ENCODE peak calls at places on chromosomes 7 and 10, in four cellular contexts. One of them, this sample, is unnamed.

GRCh38 chr7:158261362-158262235 is 326.0 kb downstream of the PTPRN2 start:
- DNase-seq in trophoblast cell: no peak
- DNase-seq in H9: no peak
- DNase-seq in IMR-90: no peak
- DNase-seq in this sample: no peak

GRCh38 chr7:30931161-30931926 is 19.7 kb downstream of the AQP1 start:
- DNase-seq in trophoblast cell: peak; percentile 77
- DNase-seq in IMR-90: no peak
- DNase-seq in H9: no peak
- DNase-seq in this sample: peak; percentile 45

GRCh38 chr7:99143853-99144672 is at the start of gene SMURF1:
- DNase-seq in H9: peak; percentile 61
- DNase-seq in trophoblast cell: peak; percentile 33
- DNase-seq in IMR-90: peak; percentile 47
- DNase-seq in this sample: peak; percentile 63

GRCh38 chr7:69873512-69873911 is 275.2 kb downstream of the AUTS2 start:
- DNase-seq in IMR-90: no peak
- DNase-seq in trophoblast cell: peak; percentile 34
- DNase-seq in H9: no peak
- DNase-seq in this sample: no peak

GRCh38 chr10:117112220-117112619 is 25.9 kb downstream of the VAX1 start:
- DNase-seq in IMR-90: no peak
- DNase-seq in H9: no peak
- DNase-seq in trophoblast cell: no peak
- DNase-seq in this sample: no peak

GRCh38 chr7:85529831-85530230 is 343.0 kb upstream of the SEMA3D start:
- DNase-seq in H9: no peak
- DNase-seq in trophoblast cell: no peak
- DNase-seq in IMR-90: peak; percentile 47
- DNase-seq in this sample: peak; percentile 57

GRCh38 chr7:139441961-139442360 is 41.5 kb downstream of the KLRG2 start:
- DNase-seq in IMR-90: no peak
- DNase-seq in trophoblast cell: peak; percentile 79
- DNase-seq in H9: no peak
- DNase-seq in this sample: no peak

GRCh38 chr10:34526186-34526585 is 288.9 kb downstream of the PARD3 start:
- DNase-seq in H9: no peak
- DNase-seq in trophoblast cell: no peak
- DNase-seq in IMR-90: peak; percentile 37
- DNase-seq in this sample: peak; percentile 68

GRCh38 chr7:102286237-102287081 is at the start of gene SH2B2:
- DNase-seq in trophoblast cell: peak; percentile 60
- DNase-seq in IMR-90: peak; percentile 49
- DNase-seq in H9: peak; percentile 67
- DNase-seq in this sample: peak; percentile 85

GRCh38 chr10:111934926-111935325 is 248.6 kb downstream of the GPAM start:
- DNase-seq in IMR-90: no peak
- DNase-seq in trophoblast cell: no peak
- DNase-seq in H9: no peak
- DNase-seq in this sample: no peak

GRCh38 chr10:43340619-43341018 is 30.8 kb upstream of the FXYD4 start:
- DNase-seq in trophoblast cell: peak; percentile 92
- DNase-seq in H9: no peak
- DNase-seq in IMR-90: no peak
- DNase-seq in this sample: no peak

GRCh38 chr10:91590904-91591791 is 41.7 kb downstream of the PPP1R3C start:
- DNase-seq in IMR-90: peak; percentile 93
- DNase-seq in H9: no peak
- DNase-seq in trophoblast cell: no peak
- DNase-seq in this sample: peak; percentile 98

GRCh38 chr7:66682350-66683093 is 53.8 kb downstream of the KCTD7 start:
- DNase-seq in trophoblast cell: peak; percentile 63
- DNase-seq in H9: no peak
- DNase-seq in IMR-90: peak; percentile 64
- DNase-seq in this sample: peak; percentile 64

GRCh38 chr7:20350518-20350951 is 19.8 kb downstream of the ITGB8 start:
- DNase-seq in IMR-90: no peak
- DNase-seq in H9: no peak
- DNase-seq in trophoblast cell: no peak
- DNase-seq in this sample: no peak

GRCh38 chr7:134701272-134701671 is 54.6 kb downstream of the BPGM start:
- DNase-seq in trophoblast cell: no peak
- DNase-seq in IMR-90: peak; percentile 42
- DNase-seq in H9: no peak
- DNase-seq in this sample: peak; percentile 25

DNA sequence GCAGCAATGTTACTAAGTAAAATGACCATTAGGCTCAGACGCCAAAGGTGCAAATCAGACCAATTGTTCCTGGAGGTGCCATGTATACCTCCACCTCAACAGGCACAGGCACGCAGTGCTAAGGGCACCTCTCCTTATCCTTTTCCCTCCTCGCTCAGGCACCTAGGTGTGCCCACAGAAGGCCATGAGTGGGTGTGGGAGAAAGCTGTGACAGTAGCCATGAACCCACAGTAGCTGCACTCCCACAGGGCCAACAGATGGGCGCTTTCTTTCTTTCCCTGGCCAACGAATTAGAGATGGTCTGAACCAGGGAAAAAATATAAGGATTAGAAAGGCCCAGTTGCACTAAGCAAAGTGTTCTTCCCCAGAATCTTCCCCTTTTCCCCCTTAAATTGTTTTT is 15.5 kb upstream of the TNS3 start:
- DNase-seq in IMR-90: no peak
- DNase-seq in trophoblast cell: no peak
- DNase-seq in H9: no peak
- DNase-seq in this sample: no peak
- H2BK5ac ChIP-seq in IMR-90: no peak overlapping the region
- H2BK5ac ChIP-seq in trophoblast cell: no peak overlapping the region
- H2BK5ac ChIP-seq in H9: no peak overlapping the region
- H2BK5ac ChIP-seq in this sample: no peak overlapping the region

GRCh38 chr7:135713836-135714470 is 14.0 kb downstream of the SLC13A4 start:
- DNase-seq in trophoblast cell: peak; percentile 84
- DNase-seq in IMR-90: no peak
- DNase-seq in H9: no peak
- DNase-seq in this sample: no peak
- H2BK5ac ChIP-seq in trophoblast cell: peak overlapping the region; percentile 99
- H2BK5ac ChIP-seq in IMR-90: peak overlapping the region; percentile 60
- H2BK5ac ChIP-seq in H9: no peak overlapping the region
- H2BK5ac ChIP-seq in this sample: no peak overlapping the region

GRCh38 chr10:25178411-25178810 is 3.6 kb downstream of the GPR158 start:
- DNase-seq in H9: no peak
- DNase-seq in trophoblast cell: no peak
- DNase-seq in IMR-90: no peak
- DNase-seq in this sample: no peak
- H2BK5ac ChIP-seq in H9: no peak overlapping the region
- H2BK5ac ChIP-seq in trophoblast cell: no peak overlapping the region
- H2BK5ac ChIP-seq in IMR-90: no peak overlapping the region
- H2BK5ac ChIP-seq in this sample: no peak overlapping the region

DNA sequence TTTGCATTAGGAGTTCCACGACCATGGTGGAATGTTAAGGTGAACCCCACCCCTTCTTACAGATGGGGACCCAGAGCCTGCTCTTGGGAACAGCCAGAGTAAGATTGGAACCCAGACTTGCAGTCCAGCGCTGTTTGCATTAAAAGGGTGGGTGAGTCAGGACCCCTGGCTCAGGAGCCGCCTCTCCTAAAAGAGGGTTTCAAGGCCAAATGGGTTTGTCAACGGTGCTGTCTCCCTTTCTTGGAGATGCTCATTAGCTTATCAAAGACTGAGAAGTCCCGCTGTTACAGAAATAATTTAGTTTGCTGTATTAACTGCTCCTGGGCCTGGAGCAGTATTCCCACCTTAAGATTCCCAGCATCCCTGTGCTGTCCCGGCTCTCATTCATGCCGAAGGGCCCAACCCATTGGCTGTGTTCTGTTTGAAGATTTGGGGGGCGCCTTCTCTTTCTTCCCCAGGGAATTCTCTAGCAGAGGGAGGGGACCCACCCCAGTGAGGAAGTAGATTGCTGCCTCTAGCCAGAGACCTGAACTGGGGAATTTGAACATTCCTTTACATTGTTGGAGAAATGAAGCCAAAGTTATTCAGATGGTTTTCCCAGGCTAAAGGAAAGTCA is 1.8 kb downstream of the MARVELD1 start:
- DNase-seq in IMR-90: no peak
- DNase-seq in trophoblast cell: no peak
- DNase-seq in H9: peak; percentile 44
- DNase-seq in this sample: no peak
- H2BK5ac ChIP-seq in IMR-90: peak overlapping the region; percentile 99
- H2BK5ac ChIP-seq in trophoblast cell: no peak overlapping the region
- H2BK5ac ChIP-seq in H9: no peak overlapping the region
- H2BK5ac ChIP-seq in this sample: no peak overlapping the region

DNA sequence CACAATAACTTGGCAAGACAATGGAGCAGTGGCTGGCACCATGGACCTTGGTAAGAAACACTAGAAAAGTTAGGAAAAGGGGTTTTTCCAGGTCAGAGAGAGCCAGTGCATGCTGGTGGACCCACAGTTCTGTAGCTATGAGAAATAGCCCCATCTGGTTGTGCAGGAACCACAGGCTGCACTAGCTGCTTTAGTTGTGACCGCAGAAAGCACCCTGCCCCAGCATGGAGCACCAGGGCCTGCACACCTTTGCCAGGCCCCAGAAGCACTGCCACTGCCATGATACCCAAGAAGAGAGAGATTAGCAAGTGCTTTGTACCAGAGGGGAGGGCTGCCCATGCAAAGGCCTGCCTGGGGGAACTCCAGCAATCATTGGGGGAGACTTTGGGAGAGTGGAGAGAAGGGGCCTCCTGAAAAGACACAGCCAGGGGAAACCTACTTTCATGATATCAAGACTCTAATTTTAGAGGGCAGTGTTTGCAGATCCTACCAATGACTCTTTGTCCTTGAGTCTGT is 256.1 kb upstream of the C7orf33 start:
- DNase-seq in IMR-90: no peak
- DNase-seq in H9: no peak
- DNase-seq in trophoblast cell: no peak
- DNase-seq in this sample: no peak
- H2BK5ac ChIP-seq in IMR-90: no peak overlapping the region
- H2BK5ac ChIP-seq in H9: no peak overlapping the region
- H2BK5ac ChIP-seq in trophoblast cell: peak overlapping the region; percentile 87
- H2BK5ac ChIP-seq in this sample: no peak overlapping the region